ENCODE peak calls at places on chromosomes 16 and 17, in five cellular contexts. One of them, this sample, is unnamed.

GRCh38 chr17:62732125-62732524 is 76.0 kb downstream of the MARCHF10 start:
- DNase-seq in RWPE1: peak
- DNase-seq in heart left ventricle: no peak
- DNase-seq in mesenchymal stem cell: no peak
- DNase-seq in IMR-90: no peak
- DNase-seq in this sample: no peak

GRCh38 chr17:57937492-57937891 is 17.7 kb downstream of the CUEDC1 start:
- DNase-seq in RWPE1: no peak
- DNase-seq in heart left ventricle: no peak
- DNase-seq in mesenchymal stem cell: no peak
- DNase-seq in IMR-90: no peak
- DNase-seq in this sample: no peak

GRCh38 chr17:7713782-7714181 is 3.8 kb upstream of the DNAH2 start:
- DNase-seq in RWPE1: no peak
- DNase-seq in heart left ventricle: no peak
- DNase-seq in mesenchymal stem cell: no peak
- DNase-seq in IMR-90: no peak
- DNase-seq in this sample: no peak

GRCh38 chr17:7296189-7296861 is 1.9 kb upstream of the YBX2 start:
- DNase-seq in RWPE1: peak
- DNase-seq in heart left ventricle: peak
- DNase-seq in mesenchymal stem cell: peak
- DNase-seq in IMR-90: peak
- DNase-seq in this sample: peak

GRCh38 chr17:41992576-41992975 is 24.7 kb downstream of the DNAJC7 start:
- DNase-seq in RWPE1: no peak
- DNase-seq in heart left ventricle: no peak
- DNase-seq in mesenchymal stem cell: no peak
- DNase-seq in IMR-90: no peak
- DNase-seq in this sample: peak

GRCh38 chr17:36205637-36206458 is 5.0 kb upstream of the CCL4L2 start:
- DNase-seq in RWPE1: no peak
- DNase-seq in heart left ventricle: no peak
- DNase-seq in mesenchymal stem cell: no peak
- DNase-seq in IMR-90: no peak
- DNase-seq in this sample: no peak

GRCh38 chr16:70569752-70570151 is 46.1 kb downstream of the SF3B3 start:
- DNase-seq in RWPE1: no peak
- DNase-seq in heart left ventricle: no peak
- DNase-seq in mesenchymal stem cell: no peak
- DNase-seq in IMR-90: no peak
- DNase-seq in this sample: no peak

GRCh38 chr17:18026408-18026776 is 12.6 kb downstream of the ATPAF2 start:
- DNase-seq in RWPE1: no peak
- DNase-seq in heart left ventricle: peak
- DNase-seq in mesenchymal stem cell: peak
- DNase-seq in IMR-90: peak
- DNase-seq in this sample: no peak

GRCh38 chr16:30697264-30698138 is 1.5 kb upstream of the SRCAP start:
- DNase-seq in RWPE1: peak
- DNase-seq in heart left ventricle: no peak
- DNase-seq in mesenchymal stem cell: no peak
- DNase-seq in IMR-90: peak
- DNase-seq in this sample: no peak

GRCh38 chr17:77145635-77146632 is 5.2 kb downstream of the SEC14L1 start:
- DNase-seq in RWPE1: no peak
- DNase-seq in heart left ventricle: peak
- DNase-seq in mesenchymal stem cell: peak
- DNase-seq in IMR-90: peak
- DNase-seq in this sample: peak

GRCh38 chr17:79109584-79109983 is 35.0 kb downstream of the ENGASE start:
- DNase-seq in RWPE1: no peak
- DNase-seq in heart left ventricle: no peak
- DNase-seq in mesenchymal stem cell: no peak
- DNase-seq in IMR-90: no peak
- DNase-seq in this sample: no peak

GRCh38 chr17:3594056-3594810 is 15.0 kb downstream of the TRPV1 start:
- DNase-seq in RWPE1: no peak
- DNase-seq in heart left ventricle: peak
- DNase-seq in mesenchymal stem cell: peak
- DNase-seq in IMR-90: peak
- DNase-seq in this sample: no peak

GRCh38 chr17:74822329-74823175 is 37.1 kb downstream of the GRIN2C start:
- DNase-seq in RWPE1: no peak
- DNase-seq in heart left ventricle: peak
- DNase-seq in mesenchymal stem cell: no peak
- DNase-seq in IMR-90: no peak
- DNase-seq in this sample: no peak

GRCh38 chr17:1203111-1203966 is 23.6 kb upstream of the ABR start:
- DNase-seq in RWPE1: peak
- DNase-seq in heart left ventricle: peak
- DNase-seq in mesenchymal stem cell: peak
- DNase-seq in IMR-90: peak
- DNase-seq in this sample: no peak

GRCh38 chr17:79655672-79656290 is 44.9 kb upstream of the RBFOX3 start:
- DNase-seq in RWPE1: no peak
- DNase-seq in heart left ventricle: no peak
- DNase-seq in mesenchymal stem cell: no peak
- DNase-seq in IMR-90: no peak
- DNase-seq in this sample: no peak

GRCh38 chr16:1427473-1428461 is 3.1 kb upstream of the PERCC1 start:
- DNase-seq in RWPE1: no peak
- DNase-seq in heart left ventricle: no peak
- DNase-seq in mesenchymal stem cell: no peak
- DNase-seq in IMR-90: no peak
- DNase-seq in this sample: no peak

GRCh38 chr16:50645858-50646257 is 35.3 kb downstream of the SNX20 start:
- DNase-seq in RWPE1: no peak
- DNase-seq in heart left ventricle: no peak
- DNase-seq in mesenchymal stem cell: no peak
- DNase-seq in IMR-90: no peak
- DNase-seq in this sample: no peak

GRCh38 chr16:82061861-82062525 is 26.9 kb downstream of the HSD17B2 start:
- DNase-seq in RWPE1: peak
- DNase-seq in heart left ventricle: no peak
- DNase-seq in mesenchymal stem cell: peak
- DNase-seq in IMR-90: peak
- DNase-seq in this sample: no peak

GRCh38 chr17:35433075-35433894 is 985 bp upstream of the SLFN12 start:
- DNase-seq in RWPE1: peak
- DNase-seq in heart left ventricle: peak
- DNase-seq in mesenchymal stem cell: peak
- DNase-seq in IMR-90: peak
- DNase-seq in this sample: no peak

GRCh38 chr17:34715504-34715903 is 136.1 kb downstream of the TMEM132E start:
- DNase-seq in RWPE1: no peak
- DNase-seq in heart left ventricle: no peak
- DNase-seq in mesenchymal stem cell: no peak
- DNase-seq in IMR-90: no peak
- DNase-seq in this sample: no peak

GRCh38 chr16:30534368-30535105 is at the start of gene ZNF747:
- DNase-seq in RWPE1: peak
- DNase-seq in heart left ventricle: peak
- DNase-seq in mesenchymal stem cell: peak
- DNase-seq in IMR-90: peak
- DNase-seq in this sample: peak

GRCh38 chr17:68184816-68185436 is 62.9 kb upstream of the AMZ2 start:
- DNase-seq in RWPE1: no peak
- DNase-seq in heart left ventricle: no peak
- DNase-seq in mesenchymal stem cell: no peak
- DNase-seq in IMR-90: no peak
- DNase-seq in this sample: no peak

GRCh38 chr17:76519048-76519614 is 17.9 kb upstream of the RHBDF2 start:
- DNase-seq in RWPE1: no peak
- DNase-seq in heart left ventricle: no peak
- DNase-seq in mesenchymal stem cell: no peak
- DNase-seq in IMR-90: no peak
- DNase-seq in this sample: no peak

DNA sequence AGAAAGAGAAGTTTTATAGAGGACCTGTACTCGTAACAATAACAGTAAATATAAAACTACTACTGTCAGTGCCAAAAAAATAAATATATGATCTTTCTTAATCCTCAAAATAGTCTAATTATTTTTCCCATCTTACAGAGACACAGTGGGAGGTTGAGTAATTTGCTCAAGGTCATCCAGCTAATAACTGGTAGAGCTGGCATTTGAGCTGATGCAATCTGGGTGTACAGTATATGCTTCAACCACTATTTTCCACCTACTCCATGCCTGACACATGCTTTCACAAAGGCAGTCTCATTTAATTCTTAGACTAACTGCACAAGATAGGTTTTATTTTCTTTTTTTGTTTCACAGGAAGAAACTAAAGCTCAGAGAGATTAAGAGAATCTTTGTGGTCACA is 33.6 kb downstream of the PIGL start:
- DNase-seq in RWPE1: no peak
- DNase-seq in heart left ventricle: no peak
- DNase-seq in mesenchymal stem cell: peak
- DNase-seq in IMR-90: peak
- DNase-seq in this sample: no peak
- H3K27ac ChIP-seq in RWPE1: no peak
- H3K27ac ChIP-seq in heart left ventricle: no peak
- H3K27ac ChIP-seq in mesenchymal stem cell: no peak
- H3K27ac ChIP-seq in IMR-90: no peak
- H3K27ac ChIP-seq in this sample: no peak

GRCh38 chr17:40548982-40549680 is 16.1 kb downstream of the CCR7 start:
- DNase-seq in RWPE1: no peak
- DNase-seq in heart left ventricle: no peak
- DNase-seq in mesenchymal stem cell: peak
- DNase-seq in IMR-90: peak
- DNase-seq in this sample: no peak
- H3K27ac ChIP-seq in RWPE1: peak
- H3K27ac ChIP-seq in heart left ventricle: peak
- H3K27ac ChIP-seq in mesenchymal stem cell: peak
- H3K27ac ChIP-seq in IMR-90: peak
- H3K27ac ChIP-seq in this sample: peak

GRCh38 chr17:15444805-15445204 is 22.6 kb downstream of the CDRT4 start:
- DNase-seq in RWPE1: no peak
- DNase-seq in heart left ventricle: no peak
- DNase-seq in mesenchymal stem cell: peak
- DNase-seq in IMR-90: no peak
- DNase-seq in this sample: no peak
- H3K27ac ChIP-seq in RWPE1: no peak
- H3K27ac ChIP-seq in heart left ventricle: no peak
- H3K27ac ChIP-seq in mesenchymal stem cell: no peak
- H3K27ac ChIP-seq in IMR-90: no peak
- H3K27ac ChIP-seq in this sample: no peak

GRCh38 chr17:60646701-60647100 is 30.9 kb upstream of the BCAS3 start:
- DNase-seq in RWPE1: no peak
- DNase-seq in heart left ventricle: no peak
- DNase-seq in mesenchymal stem cell: no peak
- DNase-seq in IMR-90: no peak
- DNase-seq in this sample: no peak
- H3K27ac ChIP-seq in RWPE1: no peak
- H3K27ac ChIP-seq in heart left ventricle: no peak
- H3K27ac ChIP-seq in mesenchymal stem cell: no peak
- H3K27ac ChIP-seq in IMR-90: no peak
- H3K27ac ChIP-seq in this sample: no peak